ENCODE peak calls at places on chromosome 20, in seven cellular contexts. U is naive thymus-derived CD8-positive, alpha-beta T cell; O is HFF-Myc; D is PC-9; K is astrocyte; H is activated CD4-positive, CD25-positive, alpha-beta regulatory T cell treated with anti-CD3 and anti-CD28 coated beads, Interleukin-2, amount 50 U/mL, for 72 hours; S is tibial nerve. E is an unnamed sample.
A peak's percentile ranks its signal among the peaks of the same experiment; 100 is the strongest.

GRCh38 chr20:35404614-35405259 is 7.0 kb downstream of the UQCC1 start:
- DNase-seq in O (no peak), S (no peak), K (no peak), D (no peak), H (no peak), U (no peak), E (no peak)

GRCh38 chr20:51507357-51508036 is 35.0 kb downstream of the NFATC2 start:
- DNase-seq in S (no peak), O (no peak), U (no peak), K (peak; percentile 78), D (no peak), H (no peak), E (peak; percentile 55)

GRCh38 chr20:34300809-34301586 is 2.2 kb downstream of the AHCY start:
- DNase-seq in K (no peak), O (no peak), U (no peak), D (no peak), S (no peak), H (no peak), E (no peak)

GRCh38 chr20:24702501-24703283 is 233.3 kb downstream of the SYNDIG1 start:
- DNase-seq in O (no peak), H (no peak), U (no peak), S (no peak), D (no peak), K (no peak), E (no peak)

GRCh38 chr20:58715709-58716475 is 23.3 kb downstream of the NPEPL1 start:
- DNase-seq in O (no peak), K (no peak), H (peak; percentile 24), S (no peak), D (no peak), U (no peak), E (no peak)

GRCh38 chr20:57128051-57128757 is 138.2 kb downstream of the BMP7 start:
- DNase-seq in D (no peak), K (no peak), H (no peak), O (no peak), U (no peak), S (no peak), E (no peak)

GRCh38 chr20:41182296-41183212 is 45.2 kb downstream of the PLCG1 start:
- DNase-seq in D (no peak), S (no peak), H (no peak), U (no peak), K (no peak), O (no peak), E (no peak)

GRCh38 chr20:23647346-23647745 is 9.6 kb upstream of the CST3 start:
- DNase-seq in K (no peak), S (no peak), O (no peak), D (no peak), H (no peak), U (no peak), E (peak; percentile 88)

GRCh38 chr20:42482808-42483207 is 706.9 kb downstream of the PTPRT start:
- DNase-seq in H (no peak), D (no peak), S (no peak), O (no peak), K (no peak), U (no peak), E (no peak)

E was measured in iris pigment epithelial cell.